ENCODE peak calls at places on chromosome 15, in five cellular contexts. M is stimulated activated CD4-positive, alpha-beta T cell treated with anti-CD3 and anti-CD28 coated beads, Interleukin-12 subunit alpha, Interleukin-12 subunit beta, amount 100 ng/mL, for 4 hours; P is HL-60; A is SJSA1; S is memory B cell. G is an unnamed sample.

GRCh38 chr15:41024141-41024540 is 70.9 kb downstream of the CHAC1 start:
- DNase-seq in M (no peak), P (no peak), A (no peak), S (no peak), G (peak)

GRCh38 chr15:80844011-80844732 is 65.0 kb downstream of the CEMIP start:
- DNase-seq in M (no peak), P (no peak), A (no peak), S (no peak), G (peak)

GRCh38 chr15:47409601-47410000 is 307.7 kb upstream of the SEMA6D start:
- DNase-seq in M (no peak), P (no peak), A (no peak), S (no peak), G (no peak)

GRCh38 chr15:59165726-59166125 is 40.9 kb upstream of the LDHAL6B start:
- DNase-seq in M (no peak), P (no peak), A (no peak), S (no peak), G (peak)

GRCh38 chr15:65558336-65558735 is 28.1 kb downstream of the HACD3 start:
- DNase-seq in M (no peak), P (no peak), A (no peak), S (no peak), G (no peak)

GRCh38 chr15:99447497-99448371 is 118.0 kb upstream of the MEF2A start:
- DNase-seq in M (no peak), P (no peak), A (no peak), S (no peak), G (no peak)

GRCh38 chr15:88800026-88800425 is 3.2 kb upstream of the ACAN start:
- DNase-seq in M (no peak), P (no peak), A (no peak), S (no peak), G (no peak)

GRCh38 chr15:64045106-64045435 is 1.2 kb downstream of the DAPK2 start:
- DNase-seq in M (no peak), P (no peak), A (no peak), S (no peak), G (no peak)